ENCODE peak calls at places on chromosomes 2 and 18, in ten cellular contexts. J is A549, R is body of pancreas, B is heart left ventricle, E is stomach, Y is IMR-90, T is heart right ventricle, S is astrocyte, A is hepatocyte, H is tibial nerve. G is an unnamed sample.

GRCh38 chr2:174047746-174048145 is 82.6 kb upstream of the SP3 start:
- DNase-seq in J (no peak), R (no peak), B (no peak), E (no peak), Y (no peak), T (no peak), S (no peak), A (no peak), H (no peak), G (no peak)

GRCh38 chr2:183070942-183071844 is 7.4 kb upstream of the DUSP19 start:
- DNase-seq in J (peak), R (peak), B (peak), E (peak), Y (peak), T (peak), S (peak), A (peak), H (peak), G (no peak)

GRCh38 chr2:237412646-237413292 is 1.2 kb downstream of the COL6A3 start:
- DNase-seq in J (no peak), R (no peak), B (no peak), E (no peak), Y (no peak), T (peak), S (no peak), A (no peak), H (no peak), G (no peak)

GRCh38 chr2:24362253-24362652 is 1.9 kb upstream of the ITSN2 start:
- DNase-seq in J (no peak), R (no peak), B (no peak), E (no peak), Y (no peak), T (no peak), S (no peak), A (no peak), H (no peak), G (no peak)

GRCh38 chr2:216632952-216633615 is at the start of gene IGFBP2:
- DNase-seq in J (peak), R (peak), B (peak), E (peak), Y (peak), T (peak), S (peak), A (peak), H (no peak), G (no peak)

GRCh38 chr2:235171511-235172130 is 219.8 kb downstream of the SH3BP4 start:
- DNase-seq in J (no peak), R (no peak), B (no peak), E (no peak), Y (peak), T (no peak), S (peak), A (peak), H (no peak), G (no peak)

GRCh38 chr2:115303-115702 is 69.0 kb upstream of the FAM110C start:
- DNase-seq in J (no peak), R (no peak), B (no peak), E (no peak), Y (no peak), T (no peak), S (no peak), A (peak), H (no peak), G (no peak)

GRCh38 chr2:216188956-216189355 is 79.8 kb downstream of the XRCC5 start:
- DNase-seq in J (no peak), R (no peak), B (no peak), E (no peak), Y (peak), T (no peak), S (no peak), A (no peak), H (no peak), G (no peak)

GRCh38 chr2:71798266-71799012 is 345.1 kb downstream of the DYSF start:
- DNase-seq in J (peak), R (peak), B (peak), E (no peak), Y (peak), T (peak), S (peak), A (peak), H (no peak), G (no peak)

GRCh38 chr18:48330016-48330991 is 78.9 kb downstream of the ZBTB7C start:
- DNase-seq in J (peak), R (no peak), B (no peak), E (no peak), Y (peak), T (no peak), S (peak), A (peak), H (no peak), G (no peak)

GRCh38 chr2:56703001-56703400 is 519.2 kb downstream of the CCDC85A start:
- DNase-seq in J (no peak), R (no peak), B (no peak), E (no peak), Y (no peak), T (no peak), S (no peak), A (no peak), H (no peak), G (no peak)

GRCh38 chr18:68740966-68741365 is 26.1 kb upstream of the TMX3 start:
- DNase-seq in J (no peak), R (no peak), B (no peak), E (no peak), Y (peak), T (no peak), S (no peak), A (no peak), H (no peak), G (no peak)

GRCh38 chr2:237295889-237296480 is 118.0 kb downstream of the COL6A3 start:
- DNase-seq in J (no peak), R (no peak), B (no peak), E (no peak), Y (no peak), T (no peak), S (no peak), A (no peak), H (no peak), G (no peak)

GRCh38 chr2:36568533-36569246 is 29.3 kb downstream of the FEZ2 start:
- DNase-seq in J (peak), R (no peak), B (no peak), E (no peak), Y (peak), T (no peak), S (peak), A (no peak), H (no peak), G (no peak)

GRCh38 chr18:27843783-27844415 is 333.0 kb downstream of the CDH2 start:
- DNase-seq in J (no peak), R (no peak), B (no peak), E (no peak), Y (peak), T (no peak), S (peak), A (no peak), H (no peak), G (no peak)

GRCh38 chr2:218995972-218996644 is 2.9 kb upstream of the CRYBA2 start:
- DNase-seq in J (peak), R (peak), B (peak), E (peak), Y (peak), T (peak), S (peak), A (peak), H (peak), G (no peak)

GRCh38 chr2:72149556-72150156 is 2.0 kb upstream of the CYP26B1 start:
- DNase-seq in J (no peak), R (peak), B (peak), E (peak), Y (peak), T (no peak), S (no peak), A (no peak), H (peak), G (no peak)

GRCh38 chr2:212752730-212753351 is 214.2 kb upstream of the ERBB4 start:
- DNase-seq in J (no peak), R (no peak), B (no peak), E (no peak), Y (no peak), T (no peak), S (no peak), A (no peak), H (no peak), G (no peak)

GRCh38 chr18:73614812-73615211 is 532.8 kb downstream of the FBXO15 start:
- DNase-seq in J (no peak), R (no peak), B (no peak), E (no peak), Y (peak), T (no peak), S (peak), A (no peak), H (no peak), G (no peak)

GRCh38 chr2:159265171-159265576 is 21.3 kb downstream of the WDSUB1 start:
- DNase-seq in J (no peak), R (no peak), B (no peak), E (no peak), Y (peak), T (no peak), S (peak), A (no peak), H (no peak), G (no peak)

GRCh38 chr2:54259413-54260240 is 3.6 kb upstream of the TSPYL6 start:
- DNase-seq in J (no peak), R (no peak), B (no peak), E (no peak), Y (peak), T (no peak), S (no peak), A (no peak), H (no peak), G (no peak)

GRCh38 chr2:12183032-12183431 is 436.6 kb downstream of the LPIN1 start:
- DNase-seq in J (no peak), R (no peak), B (no peak), E (no peak), Y (no peak), T (no peak), S (no peak), A (no peak), H (no peak), G (no peak)

GRCh38 chr2:37644191-37644590 is 27.3 kb downstream of the CDC42EP3 start:
- DNase-seq in J (no peak), R (no peak), B (no peak), E (no peak), Y (no peak), T (no peak), S (no peak), A (no peak), H (no peak), G (no peak)

GRCh38 chr18:78528437-78529228 is 451.0 kb upstream of the SALL3 start:
- DNase-seq in J (no peak), R (no peak), B (no peak), E (no peak), Y (no peak), T (no peak), S (no peak), A (no peak), H (no peak), G (no peak)

GRCh38 chr18:74373428-74373827 is 57.8 kb downstream of the C18orf63 start:
- DNase-seq in J (no peak), R (no peak), B (no peak), E (no peak), Y (no peak), T (no peak), S (no peak), A (no peak), H (no peak), G (no peak)

GRCh38 chr2:147910990-147911473 is 66.2 kb downstream of the ACVR2A start:
- DNase-seq in J (no peak), R (peak), B (no peak), E (no peak), Y (peak), T (no peak), S (peak), A (peak), H (peak), G (no peak)

GRCh38 chr2:130300970-130301348 is 41.7 kb upstream of the IMP4 start:
- DNase-seq in J (no peak), R (no peak), B (no peak), E (no peak), Y (no peak), T (no peak), S (no peak), A (no peak), H (no peak), G (no peak)

GRCh38 chr18:62585274-62586147 is 62.7 kb downstream of the ZCCHC2 start:
- DNase-seq in J (no peak), R (no peak), B (no peak), E (no peak), Y (no peak), T (no peak), S (no peak), A (no peak), H (no peak), G (no peak)

GRCh38 chr18:62587689-62588088 is 64.9 kb downstream of the ZCCHC2 start:
- DNase-seq in J (no peak), R (no peak), B (no peak), E (no peak), Y (no peak), T (no peak), S (no peak), A (no peak), H (no peak), G (no peak)

GRCh38 chr18:62586781-62587487 is 64.1 kb downstream of the ZCCHC2 start:
- DNase-seq in J (no peak), R (no peak), B (no peak), E (no peak), Y (no peak), T (no peak), S (no peak), A (no peak), H (no peak), G (no peak)

GRCh38 chr18:62584241-62585120 is 61.7 kb downstream of the ZCCHC2 start:
- DNase-seq in J (peak), R (peak), B (peak), E (peak), Y (peak), T (peak), S (peak), A (peak), H (peak), G (peak)

GRCh38 chr18:62586148-62586774 is 63.4 kb downstream of the ZCCHC2 start:
- DNase-seq in J (peak), R (peak), B (peak), E (peak), Y (peak), T (peak), S (peak), A (peak), H (peak), G (no peak)
- H3K4me3 ChIP-seq in J (no peak), R (no peak), B (no peak), E (no peak), Y (no peak), T (no peak), S (no peak), A (no peak), H (no peak), G (no peak)

GRCh38 chr2:47311764-47312503 is 91.0 kb upstream of the MSH2 start:
- DNase-seq in J (no peak), R (no peak), B (no peak), E (no peak), Y (no peak), T (no peak), S (no peak), A (no peak), H (no peak), G (no peak)

GRCh38 chr2:47312504-47312875 is 90.5 kb upstream of the MSH2 start:
- DNase-seq in J (no peak), R (no peak), B (no peak), E (no peak), Y (no peak), T (no peak), S (no peak), A (no peak), H (no peak), G (no peak)

GRCh38 chr2:47313141-47313691 is 89.7 kb upstream of the MSH2 start:
- DNase-seq in J (peak), R (peak), B (no peak), E (peak), Y (no peak), T (no peak), S (peak), A (peak), H (no peak), G (no peak)

GRCh38 chr2:47315490-47315889 is 87.5 kb upstream of the MSH2 start:
- DNase-seq in J (no peak), R (no peak), B (no peak), E (no peak), Y (no peak), T (no peak), S (no peak), A (no peak), H (no peak), G (no peak)

DNA sequence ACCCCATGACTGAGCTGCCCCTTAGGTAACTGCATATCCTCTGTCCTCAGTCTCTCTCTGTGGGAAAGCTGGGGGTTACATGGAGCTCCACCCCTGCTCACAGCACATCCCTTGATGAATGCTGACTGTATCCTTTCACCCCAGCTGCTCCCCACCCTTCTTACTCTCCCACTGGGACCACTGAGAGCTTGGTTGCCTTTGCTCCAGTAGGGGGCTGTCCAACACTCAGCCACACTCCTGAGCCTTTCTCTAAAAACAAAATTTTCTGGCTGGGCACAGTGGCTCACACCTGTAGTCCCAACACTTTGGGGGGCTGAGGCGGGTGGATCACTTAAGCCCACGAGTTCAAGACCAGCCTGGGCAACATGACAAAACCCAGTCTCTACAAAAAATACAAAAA is 89.2 kb upstream of the MSH2 start:
- DNase-seq in J (no peak), R (no peak), B (no peak), E (no peak), Y (no peak), T (no peak), S (no peak), A (no peak), H (no peak), G (no peak)
- TF ChIP-seq CTCF in J (no peak), R (no peak), B (no peak), E (no peak), Y (no peak), T (no peak), S (no peak), A (no peak), H (no peak), G (no peak)

DNA sequence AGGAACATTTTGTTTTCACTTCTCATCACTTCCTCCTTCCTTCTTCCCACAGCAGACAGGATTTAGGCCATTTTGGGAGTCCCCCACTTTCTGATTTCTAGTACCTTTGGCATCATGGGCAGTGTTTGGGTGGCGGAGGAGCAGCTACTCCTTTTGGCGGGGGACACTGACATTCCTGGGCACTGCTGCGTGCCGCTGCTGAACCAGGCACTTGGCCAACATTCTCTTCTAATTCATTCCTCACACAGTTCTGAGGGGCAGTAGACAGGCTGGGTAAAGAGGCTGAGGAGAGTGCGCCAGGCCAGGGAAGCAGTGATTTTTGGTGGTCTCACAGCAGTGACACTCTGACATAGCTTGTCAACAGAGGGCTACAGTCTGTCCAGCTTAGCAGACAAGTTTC is 270.2 kb downstream of the LOXHD1 start:
- DNase-seq in J (no peak), R (peak), B (peak), E (no peak), Y (no peak), T (peak), S (peak), A (no peak), H (no peak), G (no peak)
- H3K27ac ChIP-seq in J (no peak), R (no peak), B (peak), E (no peak), Y (no peak), T (no peak), S (no peak), A (no peak), H (no peak), G (peak)

GRCh38 chr2:17943444-17943843 is 65.0 kb downstream of the KCNS3 start:
- DNase-seq in J (no peak), R (no peak), B (no peak), E (no peak), Y (no peak), T (no peak), S (no peak), A (no peak), H (no peak), G (no peak)
- H3K4me3 ChIP-seq in J (no peak), R (no peak), B (no peak), E (no peak), Y (no peak), T (no peak), S (no peak), A (no peak), H (no peak), G (no peak)

DNA sequence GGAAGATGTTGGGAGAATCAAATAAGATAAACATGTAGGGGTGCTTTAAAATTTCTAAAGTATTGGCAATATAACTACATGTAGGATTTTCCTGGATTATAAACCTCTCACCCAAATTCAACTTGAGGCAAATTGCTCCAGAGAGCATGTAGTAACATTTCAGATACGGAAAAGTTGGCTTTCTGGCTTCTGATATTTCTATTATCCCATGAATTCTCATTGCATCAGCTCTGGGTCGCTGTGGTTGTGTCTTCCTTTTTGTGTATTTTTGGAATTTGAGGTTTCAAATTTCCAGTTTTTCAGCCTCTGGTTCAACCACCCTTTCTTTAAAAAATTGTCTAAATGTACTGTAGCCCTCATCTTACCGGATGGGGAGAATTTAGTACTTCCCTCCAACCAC is 32.3 kb downstream of the TGIF1 start:
- DNase-seq in J (no peak), R (no peak), B (no peak), E (no peak), Y (no peak), T (no peak), S (no peak), A (no peak), H (no peak), G (no peak)
- TF ChIP-seq CTCF in J (no peak), R (no peak), B (no peak), E (no peak), Y (no peak), T (no peak), S (no peak), A (no peak), H (no peak), G (no peak)

DNA sequence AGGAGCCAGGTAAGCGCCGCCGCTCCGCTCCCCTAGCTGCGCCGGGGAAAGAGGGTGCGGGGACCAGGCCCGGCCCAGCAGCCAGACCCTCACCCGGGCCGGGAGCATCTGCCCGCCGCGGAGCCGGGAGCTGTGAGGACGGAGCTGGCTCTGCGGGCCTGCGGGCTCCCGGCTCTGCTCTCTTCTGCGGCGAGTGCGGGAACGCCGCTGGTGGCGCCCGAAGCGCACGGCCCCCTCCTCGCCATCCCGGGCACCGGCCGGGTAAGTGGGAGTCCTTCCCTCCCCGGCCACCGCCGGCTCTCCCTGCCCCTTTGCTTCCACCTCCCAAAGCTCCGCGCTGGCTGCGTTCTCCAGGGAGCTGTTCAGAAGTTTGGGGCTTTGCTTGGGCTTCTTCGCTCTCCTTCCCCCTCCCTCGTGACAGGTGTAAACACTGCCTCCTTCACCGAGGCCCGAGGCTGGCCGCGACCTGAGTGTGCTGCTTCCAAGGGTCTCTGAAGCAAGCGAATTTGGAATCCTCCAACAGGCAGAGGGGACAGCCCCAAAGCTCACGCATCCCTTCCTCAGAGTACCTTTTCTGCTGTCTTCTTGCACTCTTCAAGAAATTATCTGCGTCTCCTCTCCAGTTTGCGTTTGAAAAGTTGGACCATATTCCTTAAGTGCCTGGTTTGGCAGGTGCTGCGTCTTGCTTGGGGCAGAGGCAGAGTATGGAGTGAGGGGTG is 635 bp downstream of the AFTPH start:
- DNase-seq in J (peak), R (peak), B (no peak), E (peak), Y (peak), T (no peak), S (peak), A (peak), H (no peak), G (no peak)
- H3K27ac ChIP-seq in J (peak), R (peak), B (peak), E (peak), Y (peak), T (peak), S (peak), A (peak), H (peak), G (peak)

GRCh38 chr2:106032676-106033075 is 161.4 kb downstream of the UXS1 start:
- DNase-seq in J (no peak), R (no peak), B (no peak), E (no peak), Y (no peak), T (no peak), S (no peak), A (no peak), H (no peak), G (no peak)
- H3K4me3 ChIP-seq in J (no peak), R (no peak), B (no peak), E (no peak), Y (no peak), T (no peak), S (no peak), A (no peak), H (no peak), G (no peak)

G was measured in esophagus squamous epithelium.